ENCODE peak calls at places on chromosomes 4 and X, in nine cellular contexts. D, L, E, Q, W, U, C, P and N are unnamed samples.
A peak's percentile ranks its signal among the peaks of the same experiment; 100 is the strongest.

GRCh38 chrX:41352329-41352801 is 18.4 kb downstream of the DDX3X start:
- DNase-seq in Q (no peak), D (no peak), U (peak; percentile 45), W (no peak), E (no peak), P (no peak), C (no peak), L (no peak), N (no peak)

GRCh38 chrX:21656587-21657317 is 1.4 kb downstream of the KLHL34 start:
- DNase-seq in E (no peak), P (no peak), L (no peak), Q (no peak), D (no peak), U (no peak), C (no peak), W (no peak), N (no peak)

GRCh38 chrX:74251006-74251930 is 52.7 kb upstream of the ZCCHC13 start:
- DNase-seq in E (peak; percentile 80), D (no peak), U (peak; percentile 58), Q (peak; percentile 27), P (no peak), L (peak; percentile 82), W (peak; percentile 38), C (no peak), N (no peak)

GRCh38 chr4:120509222-120509621 is 413.3 kb downstream of the PRDM5 start:
- DNase-seq in L (no peak), U (no peak), W (no peak), Q (no peak), C (no peak), E (no peak), P (no peak), D (no peak), N (no peak)

GRCh38 chrX:9529223-9529622 is 64.4 kb downstream of the TBL1X start:
- DNase-seq in D (no peak), U (no peak), E (no peak), W (no peak), P (no peak), L (no peak), Q (no peak), C (no peak), N (no peak)

GRCh38 chr4:140150886-140151699 is 2.9 kb downstream of the MAML3 start:
- DNase-seq in E (no peak), Q (peak; percentile 91), W (peak; percentile 94), C (peak; percentile 96), D (peak; percentile 42), P (peak; percentile 90), U (peak; percentile 87), L (peak; percentile 98), N (peak; percentile 78)

GRCh38 chr4:112378858-112379257 is 81.7 kb downstream of the ALPK1 start:
- DNase-seq in P (no peak), Q (no peak), E (no peak), U (no peak), C (no peak), W (no peak), D (no peak), L (no peak), N (no peak)

GRCh38 chrX:112048707-112049106 is 33.9 kb downstream of the TRPC5 start:
- DNase-seq in P (no peak), U (no peak), L (no peak), E (no peak), D (no peak), W (no peak), C (no peak), Q (no peak), N (no peak)

GRCh38 chr4:77010841-77011354 is 61.3 kb downstream of the SEPTIN11 start:
- DNase-seq in L (peak; percentile 69), Q (peak; percentile 47), E (no peak), D (no peak), C (no peak), P (no peak), W (no peak), U (peak; percentile 53), N (no peak)

GRCh38 chrX:19852014-19853005 is 35.1 kb downstream of the SH3KBP1 start:
- DNase-seq in C (no peak), U (no peak), E (peak; percentile 72), P (no peak), W (peak; percentile 23), Q (no peak), L (peak; percentile 84), D (no peak), N (no peak)

GRCh38 chr4:88743696-88744095 is 46.1 kb upstream of the NAP1L5 start:
- DNase-seq in Q (no peak), W (peak; percentile 63), U (no peak), P (no peak), L (peak; percentile 32), E (no peak), D (no peak), C (no peak), N (no peak)

GRCh38 chrX:44082829-44083228 is 109.6 kb upstream of the NDP start:
- DNase-seq in D (no peak), C (no peak), E (no peak), W (no peak), P (no peak), U (no peak), L (no peak), Q (no peak), N (no peak)

GRCh38 chr4:177436456-177436855 is 5.8 kb downstream of the AGA start:
- DNase-seq in U (no peak), Q (no peak), C (no peak), E (no peak), L (no peak), P (no peak), D (no peak), W (no peak), N (no peak)

GRCh38 chrX:65925592-65925991 is 114.3 kb downstream of the VSIG4 start:
- DNase-seq in Q (no peak), U (no peak), L (no peak), E (no peak), W (no peak), P (no peak), C (no peak), D (no peak), N (no peak)
- H3K27ac ChIP-seq in Q (no peak overlapping the region), U (no peak overlapping the region), L (no peak overlapping the region), E (no peak overlapping the region), W (no peak overlapping the region), P (no peak overlapping the region), C (no peak overlapping the region), D (no peak overlapping the region), N (no peak overlapping the region)

DNA sequence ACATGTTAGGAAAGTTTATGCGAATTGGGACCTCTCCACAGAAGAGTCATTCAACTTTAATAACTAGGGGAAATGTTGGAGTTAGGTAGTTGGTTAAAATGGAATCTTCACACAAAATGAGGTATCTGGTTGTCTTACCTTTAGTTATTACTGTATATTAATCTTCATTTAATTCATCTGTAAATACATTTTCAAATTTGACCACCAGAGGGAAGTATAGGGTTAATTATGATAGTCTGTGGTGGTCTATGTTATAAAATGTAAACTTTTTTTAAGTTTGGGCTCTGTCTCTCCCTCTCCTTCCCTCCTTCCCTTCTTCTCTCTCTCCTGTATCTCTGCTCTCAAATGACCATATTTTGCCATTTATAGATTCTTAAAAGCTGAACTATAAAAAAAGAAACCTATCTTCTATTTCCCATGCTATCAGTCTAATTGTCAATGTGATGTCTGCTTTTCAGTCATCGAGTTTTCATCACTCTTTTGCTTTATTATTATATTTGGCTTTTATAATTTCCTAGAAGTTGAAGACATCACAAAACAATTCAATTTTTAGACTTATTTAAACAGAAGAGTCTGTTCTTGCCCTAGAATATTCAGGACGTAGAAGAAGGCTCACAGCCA is 49.8 kb downstream of the TMEM144 start:
- DNase-seq in D (no peak), U (no peak), C (no peak), Q (peak; percentile 71), P (peak; percentile 25), W (no peak), L (peak; percentile 57), E (peak; percentile 9), N (no peak)
- TF ChIP-seq CTCF in D (no peak), U (peak; percentile 70), C (no peak), Q (peak; percentile 63), P (peak; percentile 33), W (peak; percentile 35), L (peak; percentile 36), E (peak; percentile 41), N (no peak)

DNA sequence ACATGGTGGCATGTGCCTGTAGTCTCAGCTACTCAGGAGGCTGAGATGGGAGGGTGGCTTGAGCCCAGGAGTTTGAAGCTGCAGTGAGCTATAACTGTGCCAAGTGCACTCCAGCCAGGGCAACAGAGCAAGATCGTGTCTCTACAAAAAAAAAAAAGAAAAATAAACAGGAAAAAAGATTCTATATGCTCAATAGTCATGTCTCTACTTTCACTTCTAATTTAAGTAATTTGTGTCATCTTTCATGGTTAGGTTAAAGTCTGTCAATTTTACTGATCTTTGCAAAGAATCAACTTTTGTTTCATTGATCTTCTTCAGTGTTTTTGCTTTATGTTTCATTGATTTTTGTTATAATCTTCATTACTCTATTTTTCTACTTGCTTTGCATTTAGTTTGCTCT is 106.2 kb upstream of the MAB21L2 start:
- DNase-seq in U (no peak), E (no peak), C (no peak), D (no peak), P (no peak), Q (no peak), L (no peak), W (no peak), N (no peak)
- H3K9me3 ChIP-seq in U (no peaks in the 10 kb centered on the region), E (no peaks in the 10 kb centered on the region), C (no peaks in the 10 kb centered on the region), D (no peaks in the 10 kb centered on the region), P (no peaks in the 10 kb centered on the region), Q (no peaks in the 10 kb centered on the region), L (no peaks in the 10 kb centered on the region), W (no peaks in the 10 kb centered on the region), N (no peaks in the 10 kb centered on the region)

GRCh38 chr4:102829803-102830202 is 2.5 kb upstream of the UBE2D3 start:
- DNase-seq in U (no peak), D (no peak), P (no peak), Q (no peak), C (no peak), L (no peak), E (no peak), W (no peak), N (no peak)
- H3K27ac ChIP-seq in U (peak overlapping the region; percentile 99), D (no peak overlapping the region), P (peak overlapping the region; percentile 100), Q (no peak overlapping the region), C (no peak overlapping the region), L (peak overlapping the region; percentile 100), E (no peak overlapping the region), W (no peak overlapping the region), N (no peak overlapping the region)

GRCh38 chr4:36402008-36402758 is 120.8 kb downstream of the DTHD1 start:
- DNase-seq in E (no peak), D (no peak), W (no peak), P (no peak), Q (no peak), L (no peak), C (no peak), U (no peak), N (no peak)

GRCh38 chr4:36394352-36394903 is 113.0 kb downstream of the DTHD1 start:
- DNase-seq in P (peak; percentile 11), W (no peak), E (peak; percentile 5), Q (no peak), U (no peak), L (no peak), D (no peak), C (no peak), N (peak; percentile 17)

GRCh38 chr4:36399762-36400353 is 118.4 kb downstream of the DTHD1 start:
- DNase-seq in Q (peak; percentile 6), P (peak; percentile 47), E (peak; percentile 2), W (no peak), D (peak; percentile 23), C (no peak), L (peak; percentile 7), U (no peak), N (peak; percentile 27)
- TF ChIP-seq CTCF in Q (peak; percentile 61), P (peak; percentile 76), E (peak; percentile 35), W (no peak), D (peak; percentile 77), C (peak; percentile 50), L (peak; percentile 31), U (peak; percentile 71), N (peak; percentile 96)